ENCODE peak calls at places on chromosomes 2 and 18, in nine cellular contexts. Q, N, R, B, V, C, H, M and W are unnamed samples.

GRCh38 chr18:56835331-56835730 is 184.2 kb downstream of the WDR7 start:
- DNase-seq in B (no peak), V (peak; percentile 5), Q (no peak), M (no peak), C (no peak), H (no peak), R (no peak), N (no peak), W (no peak)

GRCh38 chr2:240873805-240874714 is 5.4 kb downstream of the AGXT start:
- DNase-seq in B (no peak), C (no peak), M (no peak), H (no peak), V (no peak), N (no peak), Q (no peak), R (peak; percentile 71), W (no peak)

GRCh38 chr2:237662671-237663093 is 35.3 kb downstream of the LRRFIP1 start:
- DNase-seq in N (peak; percentile 61), Q (peak; percentile 16), H (peak; percentile 94), V (peak; percentile 74), B (peak; percentile 53), R (peak; percentile 96), M (peak; percentile 99), C (peak; percentile 88), W (peak; percentile 50)

GRCh38 chr2:152648336-152648735 is 68.9 kb downstream of the PRPF40A start:
- DNase-seq in C (peak; percentile 53), Q (no peak), H (no peak), B (no peak), R (peak; percentile 25), V (peak; percentile 34), M (peak; percentile 53), N (no peak), W (no peak)

GRCh38 chr2:240350006-240350355 is 85.5 kb upstream of the GPC1 start:
- DNase-seq in V (no peak), N (no peak), H (no peak), R (no peak), M (no peak), B (no peak), C (no peak), Q (no peak), W (no peak)

GRCh38 chr2:62398295-62398855 is 107.6 kb downstream of the TMEM17 start:
- DNase-seq in V (no peak), Q (no peak), C (no peak), H (no peak), R (no peak), B (no peak), N (no peak), M (no peak), W (no peak)

GRCh38 chr18:55907352-55908045 is 319.5 kb upstream of the TCF4 start:
- DNase-seq in R (no peak), C (peak; percentile 42), N (no peak), Q (no peak), M (peak; percentile 39), H (no peak), V (peak; percentile 6), B (no peak), W (no peak)

GRCh38 chr2:68653538-68653982 is 10.2 kb downstream of the PROKR1 start:
- DNase-seq in V (peak; percentile 76), H (no peak), M (no peak), B (no peak), N (no peak), Q (peak; percentile 67), C (peak; percentile 53), R (no peak), W (no peak)

GRCh38 chr2:234435836-234436481 is 60.9 kb downstream of the ARL4C start:
- DNase-seq in C (no peak), M (peak; percentile 25), R (no peak), N (no peak), B (no peak), V (no peak), H (no peak), Q (peak; percentile 8), W (no peak)

GRCh38 chr18:40926679-40927078 is 1028.4 kb upstream of the PIK3C3 start:
- DNase-seq in B (no peak), R (no peak), M (no peak), Q (no peak), V (no peak), N (no peak), C (no peak), H (no peak), W (no peak)

GRCh38 chr2:11858883-11859282 is 112.5 kb downstream of the LPIN1 start:
- DNase-seq in R (no peak), M (no peak), C (no peak), H (no peak), V (no peak), Q (peak; percentile 28), B (no peak), N (no peak), W (no peak)
- H3K9ac ChIP-seq in R (no peak overlapping the region), M (no peak overlapping the region), C (no peak overlapping the region), H (no peak overlapping the region), V (no peak overlapping the region), Q (no peak overlapping the region), B (no peak overlapping the region), N (no peak overlapping the region), W (no peak overlapping the region)

GRCh38 chr2:9360701-9361100 is 62.6 kb downstream of the ITGB1BP1 start:
- DNase-seq in V (no peak), N (no peak), C (no peak), B (no peak), M (peak; percentile 57), Q (no peak), R (no peak), H (no peak), W (no peak)
- H3K9ac ChIP-seq in V (no peak overlapping the region), N (no peak overlapping the region), C (no peak overlapping the region), B (no peak overlapping the region), M (no peak overlapping the region), Q (no peak overlapping the region), R (no peak overlapping the region), H (no peak overlapping the region), W (no peak overlapping the region)

DNA sequence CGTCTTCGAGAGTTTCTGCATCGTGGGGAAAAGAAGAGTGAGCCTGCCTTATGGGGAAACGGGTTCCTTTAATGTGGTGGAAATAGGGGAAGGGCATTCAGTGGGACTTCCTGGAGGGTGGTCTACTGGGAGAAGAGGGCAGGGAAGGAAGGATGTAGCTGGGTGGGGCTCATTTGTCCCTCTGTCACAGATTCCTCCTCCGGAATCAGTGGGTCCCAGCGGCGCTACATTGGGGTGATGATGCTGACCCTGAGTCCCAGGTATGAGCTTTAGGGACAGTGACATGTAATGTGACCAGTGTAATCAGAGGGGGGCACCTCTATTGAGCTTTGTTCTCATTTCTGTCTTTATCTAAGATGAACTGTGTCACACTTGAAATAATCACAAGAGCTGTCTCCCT is 1.9 kb downstream of the HTRA2 start:
- DNase-seq in B (no peak), Q (no peak), R (no peak), C (no peak), N (no peak), M (no peak), H (no peak), V (no peak), W (no peak)
- H3K9ac ChIP-seq in B (no peak overlapping the region), Q (peak overlapping the region; percentile 95), R (no peak overlapping the region), C (no peak overlapping the region), N (no peak overlapping the region), M (peak overlapping the region; percentile 89), H (no peak overlapping the region), V (no peak overlapping the region), W (no peak overlapping the region)

GRCh38 chr2:239304533-239305221 is 96.1 kb downstream of the HDAC4 start:
- DNase-seq in B (no peak), Q (no peak), H (no peak), M (no peak), C (no peak), V (no peak), R (no peak), N (no peak), W (no peak)

GRCh38 chr2:239303711-239304532 is 96.9 kb downstream of the HDAC4 start:
- DNase-seq in R (no peak), V (no peak), C (no peak), M (no peak), Q (no peak), B (no peak), N (no peak), H (no peak), W (no peak)

GRCh38 chr2:239302083-239302807 is 98.6 kb downstream of the HDAC4 start:
- DNase-seq in B (no peak), V (no peak), N (no peak), Q (no peak), R (no peak), M (no peak), H (no peak), C (no peak), W (no peak)

GRCh38 chr2:239300871-239301742 is 99.7 kb downstream of the HDAC4 start:
- DNase-seq in Q (no peak), M (no peak), C (no peak), R (no peak), V (no peak), B (no peak), N (no peak), H (no peak), W (no peak)

GRCh38 chr2:239302808-239303557 is 97.8 kb downstream of the HDAC4 start:
- DNase-seq in V (no peak), N (no peak), C (no peak), H (no peak), M (no peak), B (no peak), R (no peak), Q (no peak), W (no peak)
- H3K9ac ChIP-seq in V (no peak overlapping the region), N (no peak overlapping the region), C (no peak overlapping the region), H (no peak overlapping the region), M (no peak overlapping the region), B (no peak overlapping the region), R (no peak overlapping the region), Q (peak overlapping the region; percentile 83), W (no peak overlapping the region)

GRCh38 chr2:117977696-117978095 is 36.2 kb downstream of the CCDC93 start:
- DNase-seq in B (no peak), R (no peak), C (no peak), N (no peak), H (no peak), V (no peak), M (peak; percentile 36), Q (no peak), W (no peak)

GRCh38 chr2:117972466-117973123 is 41.3 kb downstream of the CCDC93 start:
- DNase-seq in M (peak; percentile 58), C (no peak), B (no peak), V (no peak), H (no peak), N (no peak), R (no peak), Q (no peak), W (no peak)

GRCh38 chr2:117968724-117969121 is 45.1 kb downstream of the CCDC93 start:
- DNase-seq in C (no peak), Q (no peak), H (no peak), N (no peak), M (no peak), V (no peak), B (no peak), R (no peak), W (no peak)

GRCh38 chr2:117976581-117976980 is 37.3 kb downstream of the CCDC93 start:
- DNase-seq in N (no peak), V (no peak), R (no peak), C (no peak), M (no peak), Q (no peak), H (no peak), B (no peak), W (no peak)

GRCh38 chr2:117973498-117974082 is 40.3 kb downstream of the CCDC93 start:
- DNase-seq in B (no peak), H (no peak), M (no peak), Q (no peak), C (no peak), N (no peak), V (no peak), R (no peak), W (no peak)
- H3K9ac ChIP-seq in B (no peak overlapping the region), H (no peak overlapping the region), M (peak overlapping the region; percentile 35), Q (no peak overlapping the region), C (no peak overlapping the region), N (no peak overlapping the region), V (no peak overlapping the region), R (no peak overlapping the region), W (no peak overlapping the region)